ENCODE peak calls at places on chromosomes 12 and 14, in four cellular contexts. L, S, H and X are unnamed samples.

GRCh38 chr14:100822921-100823320 is 3.0 kb upstream of the MEG3 start:
- DNase-seq in L (no peak), S (peak; percentile 68), H (peak; percentile 33), X (peak; percentile 18)

GRCh38 chr12:30806989-30807694 is 52.4 kb upstream of the CAPRIN2 start:
- DNase-seq in H (peak; percentile 86), S (peak; percentile 67), L (no peak), X (peak; percentile 77)

GRCh38 chr14:94581127-94581999 is at the start of gene SERPINA5:
- DNase-seq in L (no peak), S (peak; percentile 70), H (no peak), X (peak; percentile 24)

GRCh38 chr12:76124456-76124855 is 40.0 kb upstream of the NAP1L1 start:
- DNase-seq in H (no peak), S (no peak), L (no peak), X (no peak)

GRCh38 chr12:67482751-67483661 is 165.5 kb upstream of the DYRK2 start:
- DNase-seq in S (peak; percentile 77), H (peak; percentile 41), L (peak; percentile 27), X (peak; percentile 82)

GRCh38 chr12:122402264-122402663 is 20.2 kb downstream of the CLIP1 start:
- DNase-seq in L (no peak), S (no peak), H (no peak), X (no peak)

GRCh38 chr12:130555628-130556485 is 160.2 kb downstream of the RIMBP2 start:
- DNase-seq in S (peak; percentile 42), L (no peak), H (no peak), X (no peak)

GRCh38 chr14:37194698-37195097 is 3.0 kb upstream of the MIPOL1 start:
- DNase-seq in L (no peak), H (no peak), S (no peak), X (no peak)

GRCh38 chr12:13178568-13179158 is 17.9 kb upstream of the EMP1 start:
- DNase-seq in S (no peak), L (peak; percentile 85), H (no peak), X (no peak)

GRCh38 chr14:104512771-104513640 is 66.6 kb upstream of the C14orf180 start:
- DNase-seq in L (no peak), H (no peak), S (no peak), X (no peak)

GRCh38 chr12:30320561-30320960 is 375.1 kb downstream of the IPO8 start:
- DNase-seq in H (no peak), S (no peak), L (no peak), X (no peak)

GRCh38 chr12:30753233-30753632 is 1.5 kb downstream of the CAPRIN2 start:
- DNase-seq in S (peak; percentile 33), L (no peak), H (peak; percentile 46), X (peak; percentile 27)

GRCh38 chr12:122045262-122045661 is 23.6 kb downstream of the BCL7A start:
- DNase-seq in S (no peak), H (no peak), L (no peak), X (no peak)

GRCh38 chr14:99915305-99916090 is 122.3 kb downstream of the EML1 start:
- DNase-seq in L (no peak), H (no peak), S (no peak), X (no peak)

GRCh38 chr12:108861878-108862587 is 4.7 kb upstream of the SSH1 start:
- DNase-seq in H (no peak), L (no peak), S (no peak), X (no peak)

GRCh38 chr12:28313631-28314030 is 123.4 kb downstream of the CCDC91 start:
- DNase-seq in H (peak; percentile 44), L (no peak), S (no peak), X (peak; percentile 9)

GRCh38 chr12:5944053-5944452 is 1.0 kb downstream of the ANO2 start:
- DNase-seq in H (no peak), L (no peak), S (no peak), X (no peak)

GRCh38 chr12:55955800-55956508 is 9.9 kb downstream of the PMEL start:
- DNase-seq in H (peak; percentile 30), L (no peak), S (peak; percentile 84), X (peak; percentile 44)

GRCh38 chr12:89179245-89179644 is 173.1 kb downstream of the DUSP6 start:
- DNase-seq in L (no peak), S (no peak), H (no peak), X (peak; percentile 8)

GRCh38 chr14:76793956-76794355 is 18.7 kb downstream of the ANGEL1 start:
- DNase-seq in L (no peak), S (no peak), H (peak; percentile 60), X (no peak)

GRCh38 chr12:57511161-57511560 is 9.2 kb downstream of the DDIT3 start:
- DNase-seq in S (no peak), H (no peak), L (no peak), X (no peak)
- TF ChIP-seq CTCF in S (no peak), H (no peak), L (no peak), X (no peak)

DNA sequence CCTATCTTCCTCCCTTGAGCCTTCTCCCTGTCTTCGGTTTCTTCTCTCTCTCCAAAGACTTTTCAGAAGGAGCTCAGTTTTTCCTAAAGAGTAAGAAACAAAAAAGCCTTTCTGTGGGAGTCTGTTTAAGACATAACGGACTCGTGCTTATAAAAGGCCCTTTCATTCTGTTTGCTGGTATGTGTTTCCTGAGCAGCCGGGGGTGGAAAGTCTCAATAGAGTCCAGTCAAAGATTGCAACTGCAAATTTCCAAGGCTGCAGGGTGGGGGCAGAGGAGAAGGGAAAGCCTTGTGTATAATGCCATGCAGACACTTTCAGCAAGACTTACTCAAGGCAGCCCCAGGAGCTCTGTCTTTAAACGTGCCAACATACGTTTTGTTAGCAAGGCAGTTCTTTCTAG is 62.2 kb downstream of the GNG2 start:
- DNase-seq in H (peak; percentile 37), S (peak; percentile 31), L (no peak), X (peak; percentile 9)
- H3K4me3 ChIP-seq in H (no peak overlapping the region), S (no peak overlapping the region), L (no peak overlapping the region), X (no peak overlapping the region)

GRCh38 chr12:57815177-57816000 is 3.1 kb downstream of the AVIL start:
- DNase-seq in S (no peak), H (no peak), L (no peak), X (no peak)
- TF ChIP-seq CTCF in S (no peak), H (no peak), L (no peak), X (peak; percentile 6)

DNA sequence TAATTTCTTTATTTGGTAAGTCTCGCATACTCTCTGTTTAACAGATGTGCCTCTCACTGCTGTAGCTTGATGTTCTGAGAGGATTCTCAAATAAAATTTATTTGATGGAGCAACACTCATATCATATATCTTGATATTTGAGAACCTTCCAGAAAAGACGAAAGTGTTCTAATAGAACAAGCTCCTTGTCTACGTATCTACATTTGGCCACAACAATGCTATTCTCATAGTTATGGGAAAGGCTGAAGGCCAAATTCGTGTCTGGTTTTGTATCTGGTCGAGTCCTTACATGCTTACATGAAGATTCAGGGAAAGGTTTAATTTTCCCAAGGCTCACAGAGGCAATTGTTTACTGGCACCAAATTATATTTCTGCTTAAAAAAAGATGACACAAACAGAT is 186.7 kb upstream of the SLC38A2 start:
- DNase-seq in L (no peak), S (no peak), H (no peak), X (peak; percentile 97)
- H3K4me3 ChIP-seq in L (no peak overlapping the region), S (no peak overlapping the region), H (no peak overlapping the region), X (no peak overlapping the region)

DNA sequence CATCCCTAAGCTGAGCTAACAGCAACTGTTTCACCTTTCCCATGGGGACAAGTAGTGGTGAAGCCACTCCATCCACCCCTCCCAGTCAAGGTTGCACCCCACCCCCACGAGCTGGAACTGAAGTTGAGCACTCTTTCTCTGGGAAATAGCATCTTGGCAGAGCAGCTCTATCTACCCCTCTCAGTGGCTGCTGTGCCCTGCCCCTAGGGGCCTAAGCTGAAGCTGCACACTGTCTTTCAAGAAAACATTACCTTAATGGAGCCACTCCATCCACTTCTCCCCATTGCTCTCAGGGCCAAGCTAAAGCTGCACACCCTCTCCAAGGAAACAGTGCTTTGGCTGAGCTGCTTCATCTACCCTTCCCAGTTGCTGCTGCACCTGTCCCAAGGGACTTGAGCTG is 170.6 kb upstream of the CCDC196 start:
- DNase-seq in H (no peak), S (no peak), L (no peak), X (no peak)
- TF ChIP-seq CTCF in H (no peak), S (no peak), L (no peak), X (no peak)

DNA sequence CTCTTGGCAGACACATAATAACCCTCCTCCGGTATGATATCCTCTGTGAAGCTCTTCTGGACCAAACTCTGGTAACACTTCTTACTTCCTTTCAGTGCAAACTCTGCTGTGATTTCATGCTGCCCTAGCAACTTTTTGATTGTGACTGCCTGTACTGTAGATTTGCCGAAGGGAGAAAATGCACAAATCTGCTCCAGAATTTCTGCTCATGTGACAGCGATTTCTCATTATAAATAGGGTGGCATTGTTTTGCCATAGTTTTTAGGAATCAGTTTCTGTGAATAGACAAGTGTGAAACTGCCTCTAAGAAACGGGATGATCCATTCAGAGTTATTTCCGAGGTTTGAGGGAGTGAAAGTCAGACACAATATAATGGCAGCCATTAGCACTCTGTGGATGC is 284.3 kb downstream of the MDGA2 start:
- DNase-seq in H (no peak), L (no peak), S (no peak), X (no peak)
- H3K4me3 ChIP-seq in H (no peak overlapping the region), L (no peak overlapping the region), S (no peak overlapping the region), X (no peak overlapping the region)

GRCh38 chr14:84493779-84494178 is 1036.2 kb upstream of the FLRT2 start:
- DNase-seq in H (peak; percentile 3), S (no peak), L (no peak), X (no peak)
- TF ChIP-seq CTCF in H (no peak), S (no peak), L (no peak), X (no peak)